ENCODE peak calls at places on chromosomes 1 and 21, in eight cellular contexts. V, X, D, O, R, F, N and M are unnamed samples.

GRCh38 chr1:226482975-226483660 is 65.4 kb upstream of the STUM start:
- DNase-seq in V (no peak), X (peak; percentile 80), D (no peak), O (no peak), R (no peak), F (no peak), N (no peak), M (peak; percentile 24)

GRCh38 chr1:23657659-23658275 is 33.8 kb upstream of the RPL11 start:
- DNase-seq in V (peak; percentile 34), X (peak; percentile 28), D (peak; percentile 6), O (peak; percentile 50), R (no peak), F (no peak), N (peak; percentile 34), M (peak; percentile 49)

GRCh38 chr1:10658396-10659066 is 137.9 kb downstream of the CASZ1 start:
- DNase-seq in V (no peak), X (no peak), D (no peak), O (no peak), R (no peak), F (no peak), N (no peak), M (no peak)

GRCh38 chr1:180981596-180982387 is 40.9 kb downstream of the STX6 start:
- DNase-seq in V (no peak), X (no peak), D (peak; percentile 62), O (no peak), R (no peak), F (no peak), N (no peak), M (no peak)

GRCh38 chr1:163842546-163842945 is 520.8 kb downstream of the NUF2 start:
- DNase-seq in V (no peak), X (no peak), D (no peak), O (no peak), R (no peak), F (no peak), N (no peak), M (no peak)

GRCh38 chr1:171583581-171584194 is 38.4 kb upstream of the MYOCOS start:
- DNase-seq in V (no peak), X (no peak), D (no peak), O (no peak), R (no peak), F (no peak), N (no peak), M (no peak)

GRCh38 chr1:150257624-150258274 is at the start of gene CA14:
- DNase-seq in V (no peak), X (no peak), D (no peak), O (no peak), R (no peak), F (no peak), N (no peak), M (no peak)

GRCh38 chr1:5915587-5916571 is 76.3 kb downstream of the NPHP4 start:
- DNase-seq in V (no peak), X (peak; percentile 10), D (no peak), O (peak; percentile 33), R (no peak), F (no peak), N (peak; percentile 14), M (peak; percentile 41)

GRCh38 chr1:228963795-228964177 is 228.5 kb downstream of the RHOU start:
- DNase-seq in V (no peak), X (no peak), D (no peak), O (peak; percentile 22), R (no peak), F (no peak), N (no peak), M (no peak)

GRCh38 chr1:173900992-173901391 is 16.1 kb downstream of the SERPINC1 start:
- DNase-seq in V (no peak), X (no peak), D (no peak), O (no peak), R (no peak), F (no peak), N (no peak), M (no peak)

GRCh38 chr1:31831397-31832378 is 15.9 kb upstream of the SPOCD1 start:
- DNase-seq in V (no peak), X (no peak), D (no peak), O (no peak), R (no peak), F (no peak), N (no peak), M (no peak)

GRCh38 chr21:45327458-45328197 is 39.9 kb upstream of the POFUT2 start:
- DNase-seq in V (no peak), X (no peak), D (no peak), O (no peak), R (no peak), F (no peak), N (no peak), M (no peak)

GRCh38 chr1:168871531-168871930 is 142.5 kb upstream of the DPT start:
- DNase-seq in V (no peak), X (no peak), D (no peak), O (no peak), R (no peak), F (no peak), N (no peak), M (no peak)

GRCh38 chr1:174206148-174206826 is 47.0 kb downstream of the RABGAP1L start:
- DNase-seq in V (no peak), X (no peak), D (no peak), O (no peak), R (no peak), F (no peak), N (no peak), M (peak; percentile 49)

GRCh38 chr1:235275223-235275622 is 52.8 kb downstream of the ARID4B start:
- DNase-seq in V (no peak), X (no peak), D (no peak), O (no peak), R (no peak), F (no peak), N (no peak), M (peak; percentile 72)

GRCh38 chr1:242723044-242723742 is 198.7 kb upstream of the PLD5 start:
- DNase-seq in V (peak; percentile 12), X (no peak), D (no peak), O (no peak), R (no peak), F (no peak), N (no peak), M (no peak)

GRCh38 chr1:184972281-184973055 is 1.8 kb downstream of the NIBAN1 start:
- DNase-seq in V (no peak), X (no peak), D (no peak), O (no peak), R (no peak), F (no peak), N (no peak), M (no peak)

GRCh38 chr1:229843627-229844238 is 217.7 kb downstream of the URB2 start:
- DNase-seq in V (peak; percentile 28), X (no peak), D (no peak), O (peak; percentile 18), R (no peak), F (no peak), N (no peak), M (no peak)

GRCh38 chr1:110524311-110525249 is 5.6 kb upstream of the KCNA10 start:
- DNase-seq in V (peak; percentile 29), X (peak; percentile 77), D (peak; percentile 28), O (peak; percentile 48), R (no peak), F (no peak), N (peak; percentile 36), M (peak; percentile 67)

GRCh38 chr1:184929711-184930202 is 44.6 kb downstream of the NIBAN1 start:
- DNase-seq in V (no peak), X (peak; percentile 32), D (no peak), O (no peak), R (no peak), F (no peak), N (no peak), M (peak; percentile 8)

GRCh38 chr1:58804853-58805252 is 21.0 kb upstream of the JUN start:
- DNase-seq in V (no peak), X (no peak), D (no peak), O (no peak), R (no peak), F (no peak), N (no peak), M (no peak)

GRCh38 chr1:30668546-30669327 is 54.6 kb downstream of the MATN1 start:
- DNase-seq in V (no peak), X (no peak), D (no peak), O (no peak), R (no peak), F (no peak), N (no peak), M (no peak)

GRCh38 chr1:161222175-161223019 is 1.0 kb downstream of the APOA2 start:
- DNase-seq in V (no peak), X (no peak), D (no peak), O (no peak), R (no peak), F (no peak), N (no peak), M (no peak)

GRCh38 chr1:19616489-19616888 is 27.6 kb upstream of the NBL1 start:
- DNase-seq in V (no peak), X (no peak), D (no peak), O (no peak), R (no peak), F (no peak), N (no peak), M (no peak)